ENCODE peak calls at places on chromosomes 11 and 22, in seven cellular contexts. S, A, E, K, J, X and T are unnamed samples.

GRCh38 chr11:44817207-44817944 is 90.6 kb downstream of the TSPAN18 start:
- DNase-seq in S (no peak), A (no peak), E (no peak), K (no peak), J (no peak), X (no peak), T (no peak)

GRCh38 chr11:8219257-8220021 is 44.2 kb downstream of the LMO1 start:
- DNase-seq in S (no peak), A (no peak), E (peak; percentile 83), K (peak; percentile 28), J (no peak), X (no peak), T (peak; percentile 48)

GRCh38 chr11:75191330-75191717 is 40.4 kb downstream of the SLCO2B1 start:
- DNase-seq in S (peak; percentile 68), A (no peak), E (peak; percentile 91), K (no peak), J (no peak), X (no peak), T (peak; percentile 49)

GRCh38 chr22:29146771-29147170 is 58.9 kb upstream of the EMID1 start:
- DNase-seq in S (no peak), A (no peak), E (no peak), K (no peak), J (no peak), X (no peak), T (no peak)

GRCh38 chr22:37079158-37079557 is 27.6 kb downstream of the KCTD17 start:
- DNase-seq in S (no peak), A (no peak), E (no peak), K (no peak), J (no peak), X (no peak), T (no peak)

GRCh38 chr22:45630436-45630835 is 41.2 kb upstream of the ATXN10 start:
- DNase-seq in S (no peak), A (no peak), E (no peak), K (no peak), J (no peak), X (no peak), T (no peak)

GRCh38 chr11:351411-351810 is 17.9 kb upstream of the B4GALNT4 start:
- DNase-seq in S (no peak), A (no peak), E (no peak), K (no peak), J (no peak), X (no peak), T (no peak)

GRCh38 chr11:128210148-128210940 is 377.0 kb downstream of the ETS1 start:
- DNase-seq in S (no peak), A (peak; percentile 98), E (peak; percentile 83), K (no peak), J (no peak), X (no peak), T (peak; percentile 95)

GRCh38 chr11:34181254-34181653 is 75.8 kb downstream of the NAT10 start:
- DNase-seq in S (no peak), A (no peak), E (no peak), K (no peak), J (no peak), X (no peak), T (no peak)

GRCh38 chr22:45612451-45612901 is 59.2 kb upstream of the ATXN10 start:
- DNase-seq in S (peak; percentile 85), A (peak; percentile 85), E (peak; percentile 65), K (no peak), J (no peak), X (peak; percentile 13), T (no peak)

GRCh38 chr22:43376765-43377485 is 33.8 kb upstream of the SCUBE1 start:
- DNase-seq in S (no peak), A (no peak), E (no peak), K (no peak), J (peak; percentile 10), X (peak; percentile 72), T (no peak)